ENCODE peak calls at places on chromosomes 16 and 17, in nine cellular contexts. One of them, this sample, is unnamed.

GRCh38 chr16:83967838-83968482 is at the start of gene NECAB2:
- DNase-seq in activated CD4-positive, alpha-beta T cell treated with anti-CD3 and anti-CD28 coated beads, Interleukin-2, amount 50 U/mL, for 48 hours: peak; percentile 31
- DNase-seq in GOT3: no peak
- DNase-seq in endodermal cell: peak; percentile 76
- DNase-seq in NCI-H1092 treated with DMSO at 0.1 percent for 48 hours: peak; percentile 4
- DNase-seq in brain microvascular endothelial cell: no peak
- DNase-seq in AG09309: no peak
- DNase-seq in T-helper 9 cell: no peak
- DNase-seq in posterior cingulate gyrus: peak; percentile 46
- DNase-seq in this sample: no peak

GRCh38 chr16:27426423-27427408 is 24.7 kb downstream of the IL21R start:
- DNase-seq in NCI-H1092 treated with DMSO at 0.1 percent for 48 hours: peak; percentile 57
- DNase-seq in posterior cingulate gyrus: no peak
- DNase-seq in AG09309: peak; percentile 59
- DNase-seq in GOT3: peak; percentile 20
- DNase-seq in T-helper 9 cell: peak; percentile 55
- DNase-seq in endodermal cell: no peak
- DNase-seq in activated CD4-positive, alpha-beta T cell treated with anti-CD3 and anti-CD28 coated beads, Interleukin-2, amount 50 U/mL, for 48 hours: peak; percentile 76
- DNase-seq in brain microvascular endothelial cell: peak; percentile 92
- DNase-seq in this sample: peak; percentile 86

GRCh38 chr16:76932541-76933211 is 258.3 kb upstream of the MON1B start:
- DNase-seq in brain microvascular endothelial cell: no peak
- DNase-seq in GOT3: no peak
- DNase-seq in activated CD4-positive, alpha-beta T cell treated with anti-CD3 and anti-CD28 coated beads, Interleukin-2, amount 50 U/mL, for 48 hours: no peak
- DNase-seq in AG09309: no peak
- DNase-seq in posterior cingulate gyrus: no peak
- DNase-seq in endodermal cell: no peak
- DNase-seq in T-helper 9 cell: no peak
- DNase-seq in NCI-H1092 treated with DMSO at 0.1 percent for 48 hours: no peak
- DNase-seq in this sample: peak; percentile 63

GRCh38 chr17:51850206-51850605 is 308.3 kb downstream of the CA10 start:
- DNase-seq in AG09309: no peak
- DNase-seq in NCI-H1092 treated with DMSO at 0.1 percent for 48 hours: peak; percentile 8
- DNase-seq in posterior cingulate gyrus: no peak
- DNase-seq in T-helper 9 cell: no peak
- DNase-seq in GOT3: no peak
- DNase-seq in activated CD4-positive, alpha-beta T cell treated with anti-CD3 and anti-CD28 coated beads, Interleukin-2, amount 50 U/mL, for 48 hours: no peak
- DNase-seq in endodermal cell: peak; percentile 65
- DNase-seq in brain microvascular endothelial cell: no peak
- DNase-seq in this sample: no peak

GRCh38 chr16:11328172-11329079 is 16.8 kb upstream of the RMI2 start:
- DNase-seq in activated CD4-positive, alpha-beta T cell treated with anti-CD3 and anti-CD28 coated beads, Interleukin-2, amount 50 U/mL, for 48 hours: peak; percentile 44
- DNase-seq in NCI-H1092 treated with DMSO at 0.1 percent for 48 hours: no peak
- DNase-seq in brain microvascular endothelial cell: peak; percentile 91
- DNase-seq in endodermal cell: peak; percentile 95
- DNase-seq in T-helper 9 cell: peak; percentile 14
- DNase-seq in posterior cingulate gyrus: no peak
- DNase-seq in AG09309: peak; percentile 80
- DNase-seq in GOT3: peak; percentile 18
- DNase-seq in this sample: peak; percentile 78

GRCh38 chr16:86221085-86221484 is 289.2 kb upstream of the FOXF1 start:
- DNase-seq in T-helper 9 cell: no peak
- DNase-seq in endodermal cell: no peak
- DNase-seq in AG09309: peak; percentile 17
- DNase-seq in activated CD4-positive, alpha-beta T cell treated with anti-CD3 and anti-CD28 coated beads, Interleukin-2, amount 50 U/mL, for 48 hours: no peak
- DNase-seq in brain microvascular endothelial cell: no peak
- DNase-seq in NCI-H1092 treated with DMSO at 0.1 percent for 48 hours: no peak
- DNase-seq in posterior cingulate gyrus: no peak
- DNase-seq in GOT3: no peak
- DNase-seq in this sample: no peak

GRCh38 chr17:66373944-66374817 is 71.8 kb downstream of the PRKCA start:
- DNase-seq in posterior cingulate gyrus: peak; percentile 37
- DNase-seq in brain microvascular endothelial cell: no peak
- DNase-seq in NCI-H1092 treated with DMSO at 0.1 percent for 48 hours: peak; percentile 79
- DNase-seq in activated CD4-positive, alpha-beta T cell treated with anti-CD3 and anti-CD28 coated beads, Interleukin-2, amount 50 U/mL, for 48 hours: peak; percentile 20
- DNase-seq in endodermal cell: peak; percentile 86
- DNase-seq in GOT3: no peak
- DNase-seq in T-helper 9 cell: peak; percentile 24
- DNase-seq in AG09309: no peak
- DNase-seq in this sample: no peak

GRCh38 chr16:12341423-12341822 is 364.9 kb downstream of the SNX29 start:
- DNase-seq in brain microvascular endothelial cell: peak; percentile 49
- DNase-seq in endodermal cell: no peak
- DNase-seq in AG09309: no peak
- DNase-seq in activated CD4-positive, alpha-beta T cell treated with anti-CD3 and anti-CD28 coated beads, Interleukin-2, amount 50 U/mL, for 48 hours: no peak
- DNase-seq in GOT3: no peak
- DNase-seq in posterior cingulate gyrus: no peak
- DNase-seq in NCI-H1092 treated with DMSO at 0.1 percent for 48 hours: no peak
- DNase-seq in T-helper 9 cell: no peak
- DNase-seq in this sample: no peak

GRCh38 chr16:85626191-85626951 is 13.2 kb downstream of the GSE1 start:
- DNase-seq in endodermal cell: peak; percentile 81
- DNase-seq in T-helper 9 cell: no peak
- DNase-seq in brain microvascular endothelial cell: no peak
- DNase-seq in NCI-H1092 treated with DMSO at 0.1 percent for 48 hours: peak; percentile 88
- DNase-seq in activated CD4-positive, alpha-beta T cell treated with anti-CD3 and anti-CD28 coated beads, Interleukin-2, amount 50 U/mL, for 48 hours: no peak
- DNase-seq in AG09309: no peak
- DNase-seq in GOT3: no peak
- DNase-seq in posterior cingulate gyrus: no peak
- DNase-seq in this sample: no peak

GRCh38 chr17:38330941-38331411 is 12.8 kb downstream of the GPR179 start:
- DNase-seq in GOT3: no peak
- DNase-seq in endodermal cell: peak; percentile 68
- DNase-seq in posterior cingulate gyrus: peak; percentile 5
- DNase-seq in AG09309: no peak
- DNase-seq in NCI-H1092 treated with DMSO at 0.1 percent for 48 hours: no peak
- DNase-seq in activated CD4-positive, alpha-beta T cell treated with anti-CD3 and anti-CD28 coated beads, Interleukin-2, amount 50 U/mL, for 48 hours: no peak
- DNase-seq in brain microvascular endothelial cell: no peak
- DNase-seq in T-helper 9 cell: no peak
- DNase-seq in this sample: no peak

GRCh38 chr16:23107878-23108277 is 41.4 kb downstream of the USP31 start:
- DNase-seq in GOT3: no peak
- DNase-seq in brain microvascular endothelial cell: no peak
- DNase-seq in activated CD4-positive, alpha-beta T cell treated with anti-CD3 and anti-CD28 coated beads, Interleukin-2, amount 50 U/mL, for 48 hours: no peak
- DNase-seq in NCI-H1092 treated with DMSO at 0.1 percent for 48 hours: no peak
- DNase-seq in T-helper 9 cell: no peak
- DNase-seq in posterior cingulate gyrus: no peak
- DNase-seq in AG09309: no peak
- DNase-seq in endodermal cell: no peak
- DNase-seq in this sample: no peak

GRCh38 chr17:82065193-82065637 is 389 bp downstream of the DUS1L start:
- DNase-seq in brain microvascular endothelial cell: no peak
- DNase-seq in posterior cingulate gyrus: no peak
- DNase-seq in endodermal cell: no peak
- DNase-seq in NCI-H1092 treated with DMSO at 0.1 percent for 48 hours: no peak
- DNase-seq in activated CD4-positive, alpha-beta T cell treated with anti-CD3 and anti-CD28 coated beads, Interleukin-2, amount 50 U/mL, for 48 hours: no peak
- DNase-seq in GOT3: no peak
- DNase-seq in T-helper 9 cell: no peak
- DNase-seq in AG09309: no peak
- DNase-seq in this sample: no peak

GRCh38 chr16:56931253-56931768 is 631 bp upstream of the HERPUD1 start:
- DNase-seq in brain microvascular endothelial cell: no peak
- DNase-seq in T-helper 9 cell: no peak
- DNase-seq in GOT3: no peak
- DNase-seq in AG09309: no peak
- DNase-seq in activated CD4-positive, alpha-beta T cell treated with anti-CD3 and anti-CD28 coated beads, Interleukin-2, amount 50 U/mL, for 48 hours: no peak
- DNase-seq in NCI-H1092 treated with DMSO at 0.1 percent for 48 hours: no peak
- DNase-seq in posterior cingulate gyrus: peak; percentile 27
- DNase-seq in endodermal cell: no peak
- DNase-seq in this sample: no peak

GRCh38 chr17:42194133-42194899 is at the start of gene GHDC:
- DNase-seq in activated CD4-positive, alpha-beta T cell treated with anti-CD3 and anti-CD28 coated beads, Interleukin-2, amount 50 U/mL, for 48 hours: peak; percentile 78
- DNase-seq in posterior cingulate gyrus: peak; percentile 85
- DNase-seq in NCI-H1092 treated with DMSO at 0.1 percent for 48 hours: peak; percentile 81
- DNase-seq in GOT3: peak; percentile 36
- DNase-seq in brain microvascular endothelial cell: peak; percentile 57
- DNase-seq in T-helper 9 cell: peak; percentile 69
- DNase-seq in endodermal cell: peak; percentile 93
- DNase-seq in AG09309: no peak
- DNase-seq in this sample: peak; percentile 59

GRCh38 chr17:68054296-68054900 is 18.9 kb downstream of the KPNA2 start:
- DNase-seq in brain microvascular endothelial cell: peak; percentile 45
- DNase-seq in AG09309: peak; percentile 46
- DNase-seq in endodermal cell: no peak
- DNase-seq in GOT3: no peak
- DNase-seq in activated CD4-positive, alpha-beta T cell treated with anti-CD3 and anti-CD28 coated beads, Interleukin-2, amount 50 U/mL, for 48 hours: no peak
- DNase-seq in T-helper 9 cell: no peak
- DNase-seq in NCI-H1092 treated with DMSO at 0.1 percent for 48 hours: no peak
- DNase-seq in posterior cingulate gyrus: no peak
- DNase-seq in this sample: no peak

GRCh38 chr16:978403-978802 is 3.2 kb upstream of the SOX8 start:
- DNase-seq in brain microvascular endothelial cell: no peak
- DNase-seq in posterior cingulate gyrus: no peak
- DNase-seq in T-helper 9 cell: no peak
- DNase-seq in activated CD4-positive, alpha-beta T cell treated with anti-CD3 and anti-CD28 coated beads, Interleukin-2, amount 50 U/mL, for 48 hours: no peak
- DNase-seq in AG09309: no peak
- DNase-seq in NCI-H1092 treated with DMSO at 0.1 percent for 48 hours: no peak
- DNase-seq in endodermal cell: no peak
- DNase-seq in GOT3: no peak
- DNase-seq in this sample: no peak

GRCh38 chr17:40139566-40140058 is 725 bp upstream of the CASC3 start:
- DNase-seq in brain microvascular endothelial cell: no peak
- DNase-seq in T-helper 9 cell: no peak
- DNase-seq in endodermal cell: no peak
- DNase-seq in AG09309: no peak
- DNase-seq in GOT3: no peak
- DNase-seq in posterior cingulate gyrus: no peak
- DNase-seq in NCI-H1092 treated with DMSO at 0.1 percent for 48 hours: no peak
- DNase-seq in activated CD4-positive, alpha-beta T cell treated with anti-CD3 and anti-CD28 coated beads, Interleukin-2, amount 50 U/mL, for 48 hours: peak; percentile 24
- DNase-seq in this sample: no peak

GRCh38 chr16:3514621-3515020 is 13.8 kb downstream of the CLUAP1 start:
- DNase-seq in brain microvascular endothelial cell: peak; percentile 74
- DNase-seq in NCI-H1092 treated with DMSO at 0.1 percent for 48 hours: no peak
- DNase-seq in T-helper 9 cell: no peak
- DNase-seq in posterior cingulate gyrus: no peak
- DNase-seq in endodermal cell: no peak
- DNase-seq in activated CD4-positive, alpha-beta T cell treated with anti-CD3 and anti-CD28 coated beads, Interleukin-2, amount 50 U/mL, for 48 hours: no peak
- DNase-seq in AG09309: peak; percentile 24
- DNase-seq in GOT3: no peak
- DNase-seq in this sample: peak; percentile 10

This sample was measured in stromal cell of bone marrow.